ENCODE peak calls at places on chromosome 22, in six cellular contexts. E is HTR-8/SVneo; Y is cardiac muscle cell; Q is Kasumi-1; I is activated T-cell treated with anti-CD3 and anti-CD28 coated beads for 24 hours; L is stimulated activated CD8-positive, alpha-beta memory T cell treated with anti-CD3 and anti-CD28 coated beads, Interleukin-15, amount 100 ng/mL, for 1 hour. K is an unnamed sample.

GRCh38 chr22:42344391-42344861 is 74.0 kb upstream of the TCF20 start:
- DNase-seq in L (no peak), E (no peak), Y (peak; percentile 46), Q (no peak), I (no peak), K (no peak)

GRCh38 chr22:30227438-30228228 is 18.9 kb downstream of the LIF start:
- DNase-seq in Y (no peak), L (no peak), Q (no peak), E (no peak), I (no peak), K (no peak)

GRCh38 chr22:49620003-49620556 is 207.6 kb downstream of the BRD1 start:
- DNase-seq in Y (no peak), E (no peak), I (no peak), Q (no peak), L (no peak), K (no peak)

GRCh38 chr22:27727673-27728451 is 73.7 kb downstream of the MN1 start:
- DNase-seq in Q (no peak), I (no peak), Y (peak; percentile 14), E (no peak), L (no peak), K (no peak)

GRCh38 chr22:29351042-29351441 is 35.5 kb upstream of the RASL10A start:
- DNase-seq in E (no peak), I (no peak), Q (no peak), L (no peak), Y (no peak), K (no peak)

GRCh38 chr22:33126881-33127280 is 68.7 kb upstream of the SYN3 start:
- DNase-seq in I (no peak), L (no peak), Y (no peak), E (no peak), Q (no peak), K (no peak)

GRCh38 chr22:44979154-44979553 is 30.7 kb downstream of the PHF21B start:
- DNase-seq in Y (no peak), I (no peak), E (no peak), L (no peak), Q (no peak), K (no peak)

GRCh38 chr22:22769434-22770279 is 118.0 kb upstream of the IGLL5 start:
- DNase-seq in E (no peak), I (no peak), L (no peak), Y (no peak), Q (no peak), K (no peak)

GRCh38 chr22:27378343-27378800 is 423.2 kb downstream of the MN1 start:
- DNase-seq in Q (no peak), I (no peak), Y (peak; percentile 44), L (no peak), E (no peak), K (no peak)

GRCh38 chr22:21018314-21018713 is 3.3 kb downstream of the P2RX6 start:
- DNase-seq in I (no peak), Q (no peak), Y (no peak), L (no peak), E (no peak), K (no peak)

GRCh38 chr22:44425356-44425755 is 72.7 kb downstream of the RTL6 start:
- DNase-seq in L (no peak), Q (no peak), Y (peak; percentile 36), I (no peak), E (no peak), K (no peak)

GRCh38 chr22:38017272-38017920 is 33.0 kb upstream of the SOX10 start:
- DNase-seq in E (no peak), Y (peak; percentile 78), I (no peak), Q (peak; percentile 67), L (no peak), K (no peak)

K was measured in stimulated activated naive B cell treated with anti-CD40 and anti-IgM and Interleukin-4, amounts not matched to agents 10 μg/mL and 1 μg/mL and 100 μg/mL, for 72 hours.